ENCODE peak calls at places on chromosomes 3 and 15, in five cellular contexts. One of them, this sample, is unnamed.

GRCh38 chr3:12891985-12892839 is 50.8 kb upstream of the RPL32 start:
- DNase-seq in fibroblast of the aortic adventitia: peak
- DNase-seq in H4: peak
- DNase-seq in SW 1271: no peak
- DNase-seq in effector CD4-positive, alpha-beta T cell: peak
- DNase-seq in this sample: peak

GRCh38 chr15:75452968-75453702 is 1.6 kb upstream of the SIN3A start:
- DNase-seq in SW 1271: peak
- DNase-seq in effector CD4-positive, alpha-beta T cell: peak
- DNase-seq in fibroblast of the aortic adventitia: peak
- DNase-seq in H4: peak
- DNase-seq in this sample: peak

GRCh38 chr3:141241248-141242034 is 9.8 kb downstream of the PXYLP1 start:
- DNase-seq in fibroblast of the aortic adventitia: no peak
- DNase-seq in effector CD4-positive, alpha-beta T cell: no peak
- DNase-seq in H4: no peak
- DNase-seq in SW 1271: no peak
- DNase-seq in this sample: no peak

GRCh38 chr3:117407317-117407716 is 697.7 kb downstream of the TUSC7 start:
- DNase-seq in H4: peak
- DNase-seq in effector CD4-positive, alpha-beta T cell: no peak
- DNase-seq in SW 1271: no peak
- DNase-seq in fibroblast of the aortic adventitia: peak
- DNase-seq in this sample: no peak

GRCh38 chr3:40044487-40044886 is 235.1 kb downstream of the MYRIP start:
- DNase-seq in H4: no peak
- DNase-seq in SW 1271: no peak
- DNase-seq in fibroblast of the aortic adventitia: peak
- DNase-seq in effector CD4-positive, alpha-beta T cell: no peak
- DNase-seq in this sample: no peak

GRCh38 chr3:143507735-143508580 is 340.3 kb downstream of the SLC9A9 start:
- DNase-seq in effector CD4-positive, alpha-beta T cell: no peak
- DNase-seq in SW 1271: no peak
- DNase-seq in H4: no peak
- DNase-seq in fibroblast of the aortic adventitia: peak
- DNase-seq in this sample: no peak

GRCh38 chr3:43866529-43867353 is 176.0 kb downstream of the ABHD5 start:
- DNase-seq in fibroblast of the aortic adventitia: peak
- DNase-seq in effector CD4-positive, alpha-beta T cell: no peak
- DNase-seq in SW 1271: peak
- DNase-seq in H4: peak
- DNase-seq in this sample: no peak

GRCh38 chr3:156602424-156602823 is 47.5 kb upstream of the SSR3 start:
- DNase-seq in H4: no peak
- DNase-seq in fibroblast of the aortic adventitia: no peak
- DNase-seq in SW 1271: no peak
- DNase-seq in effector CD4-positive, alpha-beta T cell: no peak
- DNase-seq in this sample: no peak

GRCh38 chr3:99808163-99808794 is 9.4 kb upstream of the CMSS1 start:
- DNase-seq in fibroblast of the aortic adventitia: peak
- DNase-seq in effector CD4-positive, alpha-beta T cell: peak
- DNase-seq in H4: peak
- DNase-seq in SW 1271: peak
- DNase-seq in this sample: no peak

GRCh38 chr3:65979731-65980130 is 59.0 kb downstream of the MAGI1 start:
- DNase-seq in H4: no peak
- DNase-seq in fibroblast of the aortic adventitia: peak
- DNase-seq in SW 1271: no peak
- DNase-seq in effector CD4-positive, alpha-beta T cell: no peak
- DNase-seq in this sample: no peak